ENCODE peak calls at places on chromosomes 13 and 19, in nine cellular contexts. Z is omental fat pad; U is adrenal gland; Y is lower lobe of right lung; E is EH; P is AML-193; T is NCI-H510A treated with DMSO at 0.1 percent for 48 hours; C is stimulated activated naive CD8-positive, alpha-beta T cell treated with anti-CD3 and anti-CD28 coated beads, Interleukin-15, Interleukin-2, amounts not matched to agents 100 U/mL and 50 U/mL, for 24 hours; O is activated T-helper 1 cell treated with anti-CD3 and anti-CD28 coated beads, Interleukin-2, amount 50 U/mL, for 16 hours. H is an unnamed sample.

GRCh38 chr19:3387645-3388589 is 21.5 kb downstream of the NFIC start:
- DNase-seq in Z (peak; percentile 52), U (peak; percentile 93), Y (peak; percentile 88), E (peak; percentile 63), P (no peak), T (peak; percentile 54), C (no peak), O (no peak), H (no peak)

GRCh38 chr13:108408670-108409069 is 139.2 kb downstream of the TNFSF13B start:
- DNase-seq in Z (no peak), U (no peak), Y (no peak), E (no peak), P (no peak), T (no peak), C (no peak), O (no peak), H (no peak)

GRCh38 chr13:24497742-24498141 is 14.8 kb downstream of the PARP4 start:
- DNase-seq in Z (no peak), U (no peak), Y (no peak), E (no peak), P (no peak), T (no peak), C (no peak), O (no peak), H (no peak)

GRCh38 chr13:23504188-23504587 is 66.0 kb upstream of the TNFRSF19 start:
- DNase-seq in Z (no peak), U (no peak), Y (no peak), E (peak; percentile 90), P (no peak), T (no peak), C (no peak), O (no peak), H (no peak)

GRCh38 chr19:2282062-2282861 is at the start of gene PEAK3:
- DNase-seq in Z (no peak), U (peak; percentile 65), Y (peak; percentile 91), E (peak; percentile 72), P (peak; percentile 82), T (no peak), C (peak; percentile 57), O (no peak), H (no peak)

GRCh38 chr13:75373988-75374387 is 108.0 kb downstream of the TBC1D4 start:
- DNase-seq in Z (no peak), U (no peak), Y (no peak), E (no peak), P (no peak), T (no peak), C (no peak), O (no peak), H (no peak)

GRCh38 chr13:44188257-44188656 is 185.4 kb upstream of the SERP2 start:
- DNase-seq in Z (no peak), U (no peak), Y (no peak), E (peak; percentile 75), P (no peak), T (no peak), C (no peak), O (no peak), H (no peak)

GRCh38 chr19:45476349-45476717 is 8.5 kb downstream of the FOSB start:
- DNase-seq in Z (no peak), U (no peak), Y (no peak), E (no peak), P (no peak), T (no peak), C (no peak), O (no peak), H (no peak)

GRCh38 chr13:23547000-23547590 is 23.1 kb upstream of the TNFRSF19 start:
- DNase-seq in Z (no peak), U (no peak), Y (no peak), E (peak; percentile 39), P (no peak), T (no peak), C (no peak), O (no peak), H (no peak)

GRCh38 chr13:19601749-19602725 is 31.4 kb upstream of the MPHOSPH8 start:
- DNase-seq in Z (no peak), U (no peak), Y (peak; percentile 61), E (peak; percentile 47), P (no peak), T (peak; percentile 18), C (peak; percentile 65), O (peak; percentile 3), H (peak; percentile 49)

GRCh38 chr13:68550330-68550729 is 1320.2 kb upstream of the PCDH9 start:
- DNase-seq in Z (no peak), U (no peak), Y (no peak), E (no peak), P (no peak), T (no peak), C (no peak), O (no peak), H (no peak)

GRCh38 chr19:15417699-15418098 is 1.1 kb downstream of the AKAP8L start:
- DNase-seq in Z (no peak), U (no peak), Y (no peak), E (peak; percentile 27), P (no peak), T (no peak), C (no peak), O (no peak), H (no peak)

GRCh38 chr13:110559429-110559943 is 2.0 kb downstream of the RAB20 start:
- DNase-seq in Z (no peak), U (peak; percentile 76), Y (peak; percentile 89), E (peak; percentile 47), P (peak; percentile 39), T (peak; percentile 57), C (no peak), O (no peak), H (no peak)

GRCh38 chr19:45716314-45717130 is 14.2 kb downstream of the FBXO46 start:
- DNase-seq in Z (no peak), U (no peak), Y (no peak), E (peak; percentile 39), P (no peak), T (peak; percentile 51), C (peak; percentile 27), O (no peak), H (no peak)

GRCh38 chr19:11422163-11423068 is 3.3 kb upstream of the RGL3 start:
- DNase-seq in Z (peak; percentile 41), U (peak; percentile 89), Y (peak; percentile 94), E (peak; percentile 80), P (no peak), T (no peak), C (peak; percentile 85), O (peak; percentile 38), H (peak; percentile 39)

GRCh38 chr19:33339750-33340029 is 33.8 kb upstream of the CEBPG start:
- DNase-seq in Z (no peak), U (no peak), Y (no peak), E (no peak), P (no peak), T (no peak), C (no peak), O (no peak), H (no peak)